ENCODE peak calls at places on chromosomes 3 and 15, in ten cellular contexts. L, O, V, P, T, N, J, Q, S and M are unnamed samples.

GRCh38 chr15:73686781-73687256 is 2.6 kb downstream of the CD276 start:
- DNase-seq in L (no peak), O (no peak), V (no peak), P (no peak), T (no peak), N (peak; percentile 92), J (no peak), Q (no peak), S (peak; percentile 95), M (no peak)

GRCh38 chr3:188584958-188585689 is 431.2 kb downstream of the LPP start:
- DNase-seq in L (no peak), O (no peak), V (no peak), P (no peak), T (no peak), N (no peak), J (no peak), Q (peak; percentile 32), S (peak; percentile 32), M (no peak)

GRCh38 chr15:31367730-31368344 is 41.2 kb downstream of the KLF13 start:
- DNase-seq in L (no peak), O (no peak), V (no peak), P (no peak), T (no peak), N (no peak), J (no peak), Q (no peak), S (no peak), M (peak; percentile 66)

GRCh38 chr15:69794643-69795461 is 302.9 kb downstream of the TLE3 start:
- DNase-seq in L (no peak), O (no peak), V (peak; percentile 76), P (no peak), T (peak; percentile 70), N (peak; percentile 39), J (no peak), Q (no peak), S (peak; percentile 79), M (no peak)

GRCh38 chr3:152196782-152197181 is 71.9 kb upstream of the MBNL1 start:
- DNase-seq in L (no peak), O (no peak), V (no peak), P (no peak), T (no peak), N (no peak), J (no peak), Q (peak; percentile 56), S (no peak), M (no peak)

GRCh38 chr3:71984843-71985594 is 200.1 kb upstream of the PROK2 start:
- DNase-seq in L (no peak), O (no peak), V (no peak), P (no peak), T (no peak), N (no peak), J (peak; percentile 43), Q (peak; percentile 24), S (no peak), M (peak; percentile 45)

GRCh38 chr3:62335196-62335595 is 38.2 kb downstream of the FEZF2 start:
- DNase-seq in L (no peak), O (no peak), V (no peak), P (no peak), T (no peak), N (no peak), J (no peak), Q (no peak), S (no peak), M (no peak)

GRCh38 chr15:59994855-59995557 is 9.1 kb upstream of the FOXB1 start:
- DNase-seq in L (no peak), O (no peak), V (no peak), P (peak; percentile 73), T (no peak), N (no peak), J (peak; percentile 22), Q (peak; percentile 11), S (no peak), M (peak; percentile 29)

GRCh38 chr3:5787863-5788488 is 600.5 kb downstream of the EDEM1 start:
- DNase-seq in L (no peak), O (peak; percentile 6), V (peak; percentile 19), P (no peak), T (no peak), N (no peak), J (no peak), Q (no peak), S (peak; percentile 18), M (peak; percentile 10)
- TF ChIP-seq CTCF in L (no peak), O (peak; percentile 59), V (no peak), P (peak; percentile 28), T (no peak), N (peak; percentile 44), J (peak; percentile 11), Q (no peak), S (no peak), M (no peak)

DNA sequence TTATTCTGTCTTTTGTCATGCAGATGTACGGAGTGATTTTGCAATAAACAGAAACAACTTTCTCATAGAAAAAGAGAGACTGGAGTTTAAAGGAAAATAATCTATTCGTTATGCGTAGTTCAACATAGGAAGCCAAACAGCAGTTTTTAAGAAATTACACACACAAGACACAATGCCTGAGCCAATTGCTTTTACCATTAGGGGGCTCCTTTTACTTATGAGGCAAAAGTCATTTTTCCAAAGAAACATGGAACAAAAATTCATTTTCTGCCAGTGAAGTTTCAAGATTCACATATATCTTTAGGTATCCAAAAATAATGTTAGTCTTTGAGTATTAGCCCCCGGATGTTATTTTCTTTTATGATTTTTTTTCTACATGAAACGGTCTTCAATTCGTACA is 10.7 kb downstream of the CNTN6 start:
- DNase-seq in L (no peak), O (no peak), V (no peak), P (no peak), T (no peak), N (no peak), J (no peak), Q (no peak), S (no peak), M (no peak)
- TF ChIP-seq CTCF in L (no peak), O (no peak), V (no peak), P (no peak), T (no peak), N (peak; percentile 34), J (no peak), Q (no peak), S (no peak), M (no peak)

DNA sequence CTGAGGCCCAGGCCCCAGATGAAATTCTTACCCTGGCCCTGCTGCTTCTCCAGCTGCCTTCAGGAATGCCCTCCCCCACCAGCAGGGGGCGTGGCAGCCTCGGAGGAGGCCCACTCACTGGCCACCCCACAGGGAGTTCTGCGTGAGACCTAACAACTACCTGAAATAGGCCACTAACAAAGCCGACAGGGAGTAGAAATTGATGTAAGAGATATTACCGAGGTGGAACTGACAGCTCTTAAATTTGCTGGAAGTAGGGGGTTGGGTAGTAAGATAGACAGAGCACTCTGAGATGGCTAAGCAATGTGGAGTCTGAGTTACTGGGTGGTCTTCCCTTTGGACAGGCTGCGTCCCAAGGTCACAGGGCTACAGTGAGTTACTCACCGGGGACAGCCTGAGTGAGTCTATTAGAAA is 240.8 kb downstream of the SHOX2 start:
- DNase-seq in L (no peak), O (peak; percentile 22), V (no peak), P (peak; percentile 93), T (peak; percentile 24), N (no peak), J (peak; percentile 53), Q (peak; percentile 39), S (no peak), M (peak; percentile 63)
- TF ChIP-seq CTCF in L (no peak), O (peak; percentile 61), V (no peak), P (peak; percentile 88), T (peak; percentile 78), N (peak; percentile 72), J (peak; percentile 88), Q (peak; percentile 50), S (peak; percentile 18), M (peak; percentile 53)

GRCh38 chr3:175940243-175940642 is 1081.1 kb downstream of the NAALADL2 start:
- DNase-seq in L (no peak), O (no peak), V (no peak), P (no peak), T (no peak), N (peak; percentile 82), J (no peak), Q (no peak), S (peak; percentile 70), M (no peak)

GRCh38 chr3:175940881-175941280 is 1081.7 kb downstream of the NAALADL2 start:
- DNase-seq in L (no peak), O (no peak), V (no peak), P (peak; percentile 64), T (peak; percentile 14), N (no peak), J (peak; percentile 38), Q (no peak), S (no peak), M (peak; percentile 15)

GRCh38 chr3:175941352-175941751 is 1082.2 kb downstream of the NAALADL2 start:
- DNase-seq in L (no peak), O (no peak), V (no peak), P (peak; percentile 68), T (peak; percentile 30), N (no peak), J (peak; percentile 33), Q (no peak), S (no peak), M (peak; percentile 16)
- TF ChIP-seq CTCF in L (no peak), O (peak; percentile 42), V (no peak), P (peak; percentile 66), T (peak; percentile 71), N (peak; percentile 59), J (peak; percentile 73), Q (peak; percentile 14), S (no peak), M (peak; percentile 50)